ENCODE peak calls at places on chromosomes 3 and 15, in four cellular contexts. E is OCI-LY7, F is hepatocyte, D is A549. I is an unnamed sample.

GRCh38 chr3:176916777-176917176 is 280.5 kb downstream of the TBL1XR1 start:
- DNase-seq in F (peak), E (no peak), D (no peak), I (peak)

GRCh38 chr3:185070491-185071335 is 82.1 kb downstream of the C3orf70 start:
- DNase-seq in D (peak), F (peak), E (no peak), I (no peak)

GRCh38 chr15:92634046-92634445 is 21.5 kb downstream of the FAM174B start:
- DNase-seq in E (no peak), D (no peak), F (no peak), I (no peak)

GRCh38 chr3:37687966-37688365 is 173.7 kb upstream of the CTDSPL start:
- DNase-seq in F (no peak), E (no peak), D (no peak), I (no peak)

GRCh38 chr3:14318638-14319037 is 83.8 kb upstream of the SLC6A6 start:
- DNase-seq in E (no peak), F (no peak), D (no peak), I (no peak)

GRCh38 chr15:57146394-57147140 is 228.1 kb downstream of the TCF12 start:
- DNase-seq in D (peak), E (peak), F (peak), I (peak)

GRCh38 chr3:13494463-13495350 is 14.6 kb downstream of the HDAC11 start:
- DNase-seq in F (no peak), D (peak), E (peak), I (peak)

GRCh38 chr15:68524753-68525584 is 53.8 kb upstream of the CORO2B start:
- DNase-seq in E (no peak), F (no peak), D (no peak), I (no peak)

GRCh38 chr15:61151791-61152190 is 77.3 kb downstream of the RORA start:
- DNase-seq in D (no peak), E (no peak), F (no peak), I (no peak)

GRCh38 chr3:159760056-159760455 is 228.6 kb upstream of the IL12A start:
- DNase-seq in D (no peak), F (no peak), E (no peak), I (no peak)

GRCh38 chr3:134879991-134880390 is 84.9 kb downstream of the EPHB1 start:
- DNase-seq in E (no peak), F (no peak), D (no peak), I (no peak)

GRCh38 chr15:56732135-56732880 is 1.0 kb downstream of the ZNF280D start:
- DNase-seq in E (peak), D (peak), F (no peak), I (no peak)

GRCh38 chr3:62622553-62623174 is 249.3 kb upstream of the FEZF2 start:
- DNase-seq in F (peak), E (peak), D (peak), I (peak)

GRCh38 chr3:40971191-40972168 is 227.8 kb upstream of the CTNNB1 start:
- DNase-seq in D (peak), F (peak), E (peak), I (peak)

GRCh38 chr3:191356586-191357439 is 26.5 kb upstream of the UTS2B start:
- DNase-seq in D (no peak), E (no peak), F (peak), I (peak)

GRCh38 chr3:100033184-100033583 is 81.1 kb downstream of the FILIP1L start:
- DNase-seq in E (no peak), F (peak), D (no peak), I (no peak)

GRCh38 chr15:50148362-50148963 is 29.4 kb upstream of the ATP8B4 start:
- DNase-seq in F (peak), D (no peak), E (peak), I (peak)

GRCh38 chr15:100681335-100681746 is 79.0 kb downstream of the ASB7 start:
- DNase-seq in D (no peak), E (no peak), F (no peak), I (peak)

GRCh38 chr15:71802770-71803169 is 7.6 kb upstream of the NR2E3 start:
- DNase-seq in E (no peak), D (no peak), F (no peak), I (peak)

GRCh38 chr15:81027200-81027599 is 26.5 kb downstream of the TLNRD1 start:
- DNase-seq in F (no peak), E (no peak), D (no peak), I (peak)

GRCh38 chr15:68626739-68627138 is 47.9 kb downstream of the CORO2B start:
- DNase-seq in D (no peak), E (peak), F (no peak), I (no peak)

GRCh38 chr3:28808068-28808467 is 459.4 kb upstream of the AZI2 start:
- DNase-seq in F (no peak), E (no peak), D (no peak), I (no peak)

GRCh38 chr15:92805080-92805708 is 94.9 kb upstream of the CHD2 start:
- DNase-seq in D (no peak), F (no peak), E (no peak), I (no peak)

GRCh38 chr3:188220988-188221818 is 67.2 kb downstream of the LPP start:
- DNase-seq in D (no peak), F (no peak), E (no peak), I (no peak)

GRCh38 chr15:89496155-89497098 is at the start of gene RHCG:
- DNase-seq in D (peak), F (peak), E (no peak), I (peak)

GRCh38 chr3:117752984-117753717 is 1043.6 kb downstream of the TUSC7 start:
- DNase-seq in E (no peak), D (no peak), F (no peak), I (no peak)

GRCh38 chr3:190807719-190808375 is 54.6 kb downstream of the GMNC start:
- DNase-seq in F (peak), D (no peak), E (no peak), I (no peak)

GRCh38 chr3:36907911-36908646 is 36.8 kb downstream of the TRANK1 start:
- DNase-seq in D (peak), E (peak), F (no peak), I (peak)

GRCh38 chr15:83475551-83475950 is 28.4 kb downstream of the SH3GL3 start:
- DNase-seq in D (no peak), E (no peak), F (no peak), I (peak)

GRCh38 chr3:42831321-42831713 is 22.1 kb downstream of the ACKR2 start:
- DNase-seq in D (peak), E (peak), F (peak), I (peak)

GRCh38 chr3:49422379-49423248 is at the start of gene AMT:
- DNase-seq in E (no peak), F (peak), D (no peak), I (peak)

GRCh38 chr15:43488790-43489585 is 4.0 kb downstream of the TP53BP1 start:
- DNase-seq in F (no peak), E (no peak), D (no peak), I (no peak)

GRCh38 chr3:105235785-105236184 is 130.9 kb upstream of the ALCAM start:
- DNase-seq in F (no peak), D (no peak), E (no peak), I (no peak)

GRCh38 chr3:64935995-64936394 is 248.2 kb upstream of the ADAMTS9 start:
- DNase-seq in D (no peak), E (no peak), F (no peak), I (no peak)

GRCh38 chr15:91465696-91466095 is 365.6 kb downstream of the SV2B start:
- DNase-seq in E (no peak), D (no peak), F (no peak), I (no peak)

GRCh38 chr15:77627067-77627466 is 5.6 kb downstream of the LINGO1 start:
- DNase-seq in F (no peak), E (no peak), D (no peak), I (no peak)

GRCh38 chr3:196968233-196969000 is at the start of gene PIGZ:
- DNase-seq in E (peak), D (no peak), F (peak), I (no peak)

GRCh38 chr3:149618151-149619123 is 39.4 kb downstream of the WWTR1 start:
- DNase-seq in F (no peak), D (no peak), E (no peak), I (peak)

GRCh38 chr3:58334013-58334321 is 1.3 kb downstream of the PXK start:
- DNase-seq in E (no peak), F (no peak), D (no peak), I (no peak)
- H3K4me3 ChIP-seq in E (peak), F (peak), D (peak), I (no peak)

GRCh38 chr3:125478321-125478720 is 41.7 kb downstream of the SNX4 start:
- DNase-seq in D (no peak), E (no peak), F (no peak), I (no peak)
- H3K4me2 ChIP-seq in D (no peak), E (no peak), F (peak), I (no peak)

GRCh38 chr15:32669870-32670623 is 28.5 kb downstream of the SCG5 start:
- DNase-seq in F (peak), D (no peak), E (no peak), I (no peak)
- H3K4me3 ChIP-seq in F (no peak), D (no peak), E (no peak), I (no peak)

GRCh38 chr3:136802481-136802996 is 16.4 kb upstream of the SLC35G2 start:
- DNase-seq in D (no peak), E (no peak), F (no peak), I (no peak)
- H3K4me2 ChIP-seq in D (no peak), E (no peak), F (no peak), I (no peak)

GRCh38 chr15:40106203-40107161 is 2.2 kb downstream of the BMF start:
- DNase-seq in F (peak), D (peak), E (peak), I (peak)
- H3K4me3 ChIP-seq in F (peak), D (no peak), E (peak), I (no peak)